ENCODE peak calls at places on chromosomes 11 and 22, in six cellular contexts. C, R, F, X, S and B are unnamed samples. For H3K4me1, the result is how much of the 10 kb centered on the place peaks cover.

GRCh38 chr11:113584371-113584770 is 109.2 kb upstream of the DRD2 start:
- DNase-seq in C (no peak), R (no peak), F (no peak), X (no peak), S (no peak), B (no peak)

GRCh38 chr11:124987096-124987495 is 33.1 kb downstream of the CCDC15 start:
- DNase-seq in C (no peak), R (no peak), F (no peak), X (no peak), S (no peak), B (no peak)

GRCh38 chr11:78351979-78352731 is 65.5 kb downstream of the GAB2 start:
- DNase-seq in C (no peak), R (no peak), F (no peak), X (no peak), S (no peak), B (no peak)

GRCh38 chr11:33377100-33377851 is 120.1 kb downstream of the HIPK3 start:
- DNase-seq in C (no peak), R (no peak), F (no peak), X (peak), S (no peak), B (no peak)

GRCh38 chr11:20647976-20648565 is 21.3 kb upstream of the NELL1 start:
- DNase-seq in C (peak), R (no peak), F (peak), X (peak), S (no peak), B (peak)

GRCh38 chr11:32918427-32918826 is 25.8 kb downstream of the QSER1 start:
- DNase-seq in C (no peak), R (no peak), F (no peak), X (no peak), S (no peak), B (no peak)

GRCh38 chr11:449889-450808 is at the start of gene PTDSS2:
- DNase-seq in C (peak), R (peak), F (peak), X (peak), S (peak), B (peak)

GRCh38 chr22:18114495-18114894 is 3.9 kb downstream of the TUBA8 start:
- DNase-seq in C (no peak), R (no peak), F (no peak), X (no peak), S (peak), B (no peak)

DNA sequence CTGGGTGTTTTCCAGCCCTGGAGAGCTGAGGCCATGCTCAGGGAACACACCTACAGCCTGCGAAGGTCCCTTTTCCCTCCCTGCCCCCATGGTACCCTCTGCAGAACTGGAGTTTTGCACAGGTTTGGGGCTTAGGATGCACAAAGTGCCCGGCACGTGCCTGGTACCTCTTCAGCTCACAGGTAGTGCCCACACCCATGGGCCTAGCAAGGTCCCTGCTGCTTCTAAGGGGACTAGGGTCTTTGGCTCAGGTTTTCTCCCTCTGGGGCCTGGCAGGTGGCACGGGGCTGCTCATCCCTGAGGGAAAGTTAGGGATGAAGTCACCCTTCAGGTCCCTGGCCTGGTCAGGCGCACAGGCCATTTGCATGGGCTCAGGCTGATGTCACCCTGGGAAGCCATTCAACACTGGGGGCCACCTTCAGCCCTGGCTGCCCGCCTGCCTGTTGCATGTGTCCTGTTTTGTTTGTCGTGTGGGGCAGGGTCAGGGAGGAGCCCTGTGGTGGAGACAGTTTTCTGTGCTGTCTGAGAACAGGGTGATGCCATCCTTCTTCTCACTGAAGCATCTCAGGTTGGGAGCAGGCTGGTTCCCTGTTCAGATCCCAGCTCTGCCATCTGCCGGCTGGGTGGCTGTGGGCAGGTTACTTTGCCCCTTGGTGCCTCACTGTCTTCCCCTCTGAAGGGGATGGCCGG is 68.3 kb upstream of the CRYBB3 start:
- DNase-seq in C (no peak), R (no peak), F (no peak), X (no peak), S (no peak), B (no peak)
- H3K4me1 ChIP-seq in C (under half), R (under half), F (under half), X (under half), S (under half), B (under half)

DNA sequence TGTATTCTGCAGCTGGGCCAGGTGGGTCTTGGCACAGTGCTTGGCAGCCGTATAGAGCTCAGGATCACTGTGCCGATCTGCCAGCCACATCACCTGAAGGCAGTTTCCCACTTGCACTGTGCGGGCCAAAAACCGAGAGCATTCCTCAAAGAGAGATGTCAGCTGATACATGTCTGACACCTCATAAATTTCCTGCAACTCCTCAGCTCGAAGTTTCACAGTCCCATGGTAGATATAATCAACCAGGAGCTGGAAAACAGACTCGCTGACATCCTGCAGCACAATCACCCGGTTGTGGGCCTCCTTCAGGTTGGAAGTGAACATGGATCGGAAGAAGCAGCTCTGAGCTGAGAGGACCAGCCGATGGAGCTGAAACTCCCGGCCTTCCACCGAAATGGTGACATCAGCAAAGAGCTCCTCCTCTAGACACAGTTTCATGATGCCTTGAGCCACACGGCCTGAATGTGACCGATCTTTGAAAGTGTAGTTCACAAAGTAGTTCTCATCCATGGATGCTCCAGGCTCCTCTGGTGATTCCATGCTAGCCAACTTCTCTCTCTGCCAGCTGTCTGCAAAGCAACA is 1.2 kb downstream of the KBTBD4 start:
- DNase-seq in C (no peak), R (no peak), F (no peak), X (no peak), S (peak), B (no peak)
- H3K27ac ChIP-seq in C (peak), R (no peak), F (peak), X (no peak), S (no peak), B (no peak)

DNA sequence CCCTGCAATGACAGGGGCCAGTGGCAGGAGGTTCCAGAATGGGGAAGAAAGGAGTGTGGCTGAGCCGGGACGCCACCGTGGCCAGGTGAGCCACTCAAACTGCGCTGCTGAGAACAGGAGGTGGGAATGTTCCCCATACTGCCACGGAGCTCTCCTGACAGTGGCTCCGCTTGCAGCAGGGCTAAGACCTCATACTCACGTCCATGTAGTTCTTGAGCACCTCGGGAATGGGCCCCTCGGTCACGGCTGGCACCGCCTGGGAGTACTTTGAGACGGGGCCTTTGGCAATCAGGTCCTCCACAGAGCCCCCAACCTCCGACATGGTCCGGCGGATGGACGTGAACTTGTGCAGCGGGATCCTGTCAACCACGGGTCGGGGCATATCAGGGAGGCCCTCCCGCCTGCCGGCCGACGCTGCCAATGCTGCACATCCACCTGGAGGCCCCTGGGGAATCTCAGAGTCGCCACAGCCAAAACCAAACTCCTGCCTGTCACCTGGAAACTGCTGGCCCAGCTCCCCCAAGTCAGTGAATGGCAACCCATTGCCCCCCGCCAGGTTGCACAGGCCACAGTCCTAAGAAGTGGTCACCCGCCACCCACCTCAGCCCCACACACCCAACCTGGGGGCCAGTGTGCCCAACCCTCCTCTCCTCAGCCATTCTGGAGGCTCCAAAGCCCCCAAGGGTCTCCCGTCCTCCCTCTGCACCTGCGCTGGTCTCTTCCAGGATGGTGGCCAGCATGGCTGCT is 2.4 kb downstream of the CTSD start:
- DNase-seq in C (no peak), R (no peak), F (no peak), X (no peak), S (peak), B (no peak)
- H3K4me1 ChIP-seq in C (half or more), R (half or more), F (half or more), X (under half), S (half or more), B (under half)

DNA sequence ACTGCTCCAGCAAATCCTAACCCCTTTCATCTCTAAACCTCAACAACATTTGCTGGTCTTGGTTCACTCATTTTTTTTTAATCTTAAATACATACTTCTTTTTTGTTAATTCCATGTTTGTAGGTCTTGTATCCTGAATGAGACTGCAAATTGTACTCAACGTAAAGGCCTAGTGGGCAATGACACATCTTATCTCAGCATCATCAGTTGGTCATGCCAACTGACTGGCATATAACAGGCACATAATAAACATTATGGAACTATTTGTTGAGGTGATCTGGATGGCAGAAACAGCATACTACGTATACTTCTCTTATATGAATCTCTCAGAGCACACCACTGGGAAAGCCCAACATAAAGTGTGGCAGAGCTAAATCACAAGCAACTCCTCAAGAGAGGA is 116.7 kb downstream of the RBFOX2 start:
- DNase-seq in C (no peak), R (no peak), F (no peak), X (no peak), S (no peak), B (no peak)
- H3K27ac ChIP-seq in C (no peak), R (no peak), F (no peak), X (no peak), S (no peak), B (no peak)

DNA sequence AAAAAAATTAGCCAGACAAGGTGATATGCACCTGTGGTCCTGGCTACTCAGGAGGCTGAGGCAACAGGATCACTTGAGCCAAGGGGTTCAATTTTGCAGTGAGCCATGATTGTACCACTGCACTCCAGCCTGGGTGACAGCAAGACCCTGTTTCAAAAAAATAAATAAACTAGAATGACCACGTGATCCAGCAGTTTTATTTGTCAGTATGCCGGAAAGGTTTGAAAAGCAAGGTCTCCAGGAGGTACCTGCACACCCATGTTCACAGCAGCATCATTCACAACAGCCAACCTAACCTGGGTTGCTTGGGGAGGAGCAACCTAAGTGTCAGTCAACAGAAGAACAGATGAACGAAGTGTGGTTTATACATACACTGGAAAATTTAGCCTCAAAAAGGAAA is 78.7 kb upstream of the SEPTIN5 start:
- DNase-seq in C (no peak), R (no peak), F (no peak), X (no peak), S (no peak), B (no peak)
- H3K4me1 ChIP-seq in C (under half), R (under half), F (under half), X (under half), S (under half), B (under half)

DNA sequence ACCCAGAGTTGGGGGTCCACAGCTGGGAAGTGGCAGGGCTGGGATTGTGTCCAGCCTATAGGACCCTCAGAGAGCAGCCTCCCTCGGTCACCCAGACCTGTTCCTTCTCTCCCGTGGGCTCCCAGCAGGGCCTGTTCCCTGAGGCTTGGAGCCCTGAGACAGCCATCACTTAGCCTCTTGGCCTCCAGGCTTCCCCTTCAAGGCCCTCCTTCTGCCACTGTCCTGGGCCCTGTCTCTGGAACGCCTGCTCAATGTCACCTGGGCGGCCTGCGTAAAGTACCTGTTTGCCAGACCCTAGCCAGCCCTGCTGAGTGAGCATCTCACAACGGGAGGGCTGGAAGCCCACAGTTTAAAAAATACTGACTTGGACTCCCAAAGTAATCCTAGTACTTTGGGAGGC is 6.5 kb downstream of the MGAT3 start:
- DNase-seq in C (no peak), R (no peak), F (no peak), X (no peak), S (no peak), B (no peak)
- H3K27ac ChIP-seq in C (no peak), R (no peak), F (peak), X (no peak), S (peak), B (no peak)

DNA sequence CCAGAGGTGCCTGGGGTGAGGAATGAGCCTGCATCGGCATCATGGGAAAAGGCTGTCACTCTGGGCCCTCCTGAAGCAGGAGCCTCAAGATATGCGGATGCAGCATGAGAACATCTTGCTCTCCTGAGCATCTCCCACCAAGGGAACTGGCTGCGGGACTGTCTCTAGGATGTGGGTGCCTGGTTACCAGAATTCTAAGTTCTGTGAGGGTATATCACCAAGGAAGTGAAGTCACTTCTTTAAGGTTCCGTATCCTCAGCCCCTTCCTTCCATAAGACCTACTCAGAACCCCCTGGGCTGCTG is 86.9 kb downstream of the GGTLC2 start:
- DNase-seq in C (no peak), R (no peak), F (no peak), X (no peak), S (no peak), B (no peak)
- H3K4me1 ChIP-seq in C (under half), R (under half), F (under half), X (under half), S (under half), B (under half)

GRCh38 chr11:128717581-128717980 is 23.7 kb downstream of the FLI1 start:
- DNase-seq in C (no peak), R (no peak), F (no peak), X (no peak), S (no peak), B (no peak)
- H3K27ac ChIP-seq in C (peak), R (peak), F (peak), X (no peak), S (peak), B (peak)

GRCh38 chr22:40446203-40446602 is 75.8 kb downstream of the SGSM3 start:
- DNase-seq in C (no peak), R (no peak), F (no peak), X (no peak), S (no peak), B (no peak)
- H3K4me1 ChIP-seq in C (under half), R (half or more), F (under half), X (under half), S (half or more), B (under half)